ENCODE peak calls at places on chromosomes 4 and X, in six cellular contexts. U, S, H, Y, Z and C are unnamed samples.

GRCh38 chr4:57612279-57612678 is 502.1 kb upstream of the IGFBP7 start:
- DNase-seq in U (no peak), S (no peak), H (no peak), Y (no peak), Z (no peak), C (no peak)

GRCh38 chrX:49089553-49089952 is 9.9 kb upstream of the WDR45 start:
- DNase-seq in U (no peak), S (no peak), H (no peak), Y (no peak), Z (no peak), C (no peak)

GRCh38 chr4:118683513-118683912 is 1.7 kb upstream of the METTL14 start:
- DNase-seq in U (no peak), S (no peak), H (no peak), Y (no peak), Z (no peak), C (no peak)

GRCh38 chr4:96639932-96640331 is 800.0 kb downstream of the PDHA2 start:
- DNase-seq in U (no peak), S (no peak), H (no peak), Y (no peak), Z (no peak), C (no peak)

GRCh38 chrX:153944140-153944799 is at the start of gene RENBP:
- DNase-seq in U (peak), S (no peak), H (no peak), Y (peak), Z (no peak), C (no peak)

GRCh38 chr4:95949136-95949765 is 109.4 kb downstream of the PDHA2 start:
- DNase-seq in U (no peak), S (no peak), H (no peak), Y (no peak), Z (no peak), C (no peak)

GRCh38 chrX:81377329-81377728 is 175.4 kb downstream of the SH3BGRL start:
- DNase-seq in U (no peak), S (no peak), H (no peak), Y (no peak), Z (no peak), C (no peak)

GRCh38 chr4:98604723-98605122 is 53.7 kb downstream of the TSPAN5 start:
- DNase-seq in U (no peak), S (no peak), H (no peak), Y (no peak), Z (no peak), C (no peak)

GRCh38 chr4:148813289-148813688 is 371.1 kb upstream of the NR3C2 start:
- DNase-seq in U (no peak), S (no peak), H (no peak), Y (no peak), Z (no peak), C (no peak)

GRCh38 chr4:2253160-2254084 is 8.5 kb downstream of the MXD4 start:
- DNase-seq in U (peak), S (peak), H (peak), Y (peak), Z (no peak), C (peak)

GRCh38 chrX:77899081-77899828 is at the start of gene COX7B:
- DNase-seq in U (peak), S (peak), H (peak), Y (peak), Z (no peak), C (no peak)

GRCh38 chrX:150522494-150522893 is 45.9 kb upstream of the MTM1 start:
- DNase-seq in U (no peak), S (no peak), H (no peak), Y (no peak), Z (no peak), C (no peak)

GRCh38 chrX:23478056-23478455 is 143.4 kb downstream of the PTCHD1 start:
- DNase-seq in U (no peak), S (no peak), H (no peak), Y (no peak), Z (no peak), C (no peak)

GRCh38 chrX:25650216-25650615 is 487.9 kb upstream of the MAGEB18 start:
- DNase-seq in U (no peak), S (no peak), H (no peak), Y (no peak), Z (no peak), C (no peak)

GRCh38 chr4:146029147-146029546 is 90.5 kb upstream of the ZNF827 start:
- DNase-seq in U (no peak), S (no peak), H (no peak), Y (no peak), Z (no peak), C (no peak)

GRCh38 chr4:76754439-76754838 is 143.5 kb downstream of the SOWAHB start:
- DNase-seq in U (no peak), S (no peak), H (no peak), Y (no peak), Z (no peak), C (no peak)

GRCh38 chrX:53374923-53375322 is 47.5 kb downstream of the SMC1A start:
- DNase-seq in U (no peak), S (no peak), H (no peak), Y (no peak), Z (no peak), C (no peak)

GRCh38 chrX:24023972-24024664 is 2.9 kb downstream of the KLHL15 start:
- DNase-seq in U (no peak), S (no peak), H (no peak), Y (no peak), Z (no peak), C (no peak)

GRCh38 chr4:115424852-115425251 is 311.4 kb upstream of the NDST4 start:
- DNase-seq in U (no peak), S (no peak), H (no peak), Y (no peak), Z (no peak), C (no peak)

GRCh38 chr4:119172223-119172622 is 36.6 kb downstream of the MYOZ2 start:
- DNase-seq in U (no peak), S (no peak), H (no peak), Y (no peak), Z (no peak), C (no peak)

GRCh38 chrX:21408324-21408723 is 34.1 kb downstream of the CNKSR2 start:
- DNase-seq in U (no peak), S (no peak), H (no peak), Y (no peak), Z (no peak), C (no peak)

GRCh38 chr4:186719925-186720694 is 3.5 kb downstream of the FAT1 start:
- DNase-seq in U (no peak), S (no peak), H (no peak), Y (no peak), Z (no peak), C (no peak)
- TF ChIP-seq CTCF in U (no peak), S (no peak), H (no peak), Y (peak), Z (no peak), C (no peak)

DNA sequence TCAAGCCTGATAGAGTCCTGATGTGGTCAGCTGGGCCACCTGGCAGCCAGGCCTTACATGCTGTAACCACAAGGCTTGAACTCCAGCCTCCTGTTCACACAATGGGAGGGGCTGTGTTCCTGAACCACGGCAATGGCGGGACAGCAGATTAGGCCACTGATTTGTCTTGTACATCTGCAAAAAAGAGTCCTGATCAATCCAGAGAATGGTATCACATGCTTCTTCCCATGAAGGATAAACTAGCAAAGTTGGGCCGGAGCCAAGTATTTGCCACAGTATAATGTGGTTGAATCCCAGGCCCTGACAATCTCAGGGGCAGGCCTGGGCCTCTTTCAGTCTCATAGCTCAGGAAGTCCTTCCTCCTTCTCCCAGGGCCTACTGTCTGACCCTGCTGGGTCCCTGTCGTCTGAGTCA is 2182.5 kb upstream of the AGA start:
- DNase-seq in U (no peak), S (peak), H (no peak), Y (no peak), Z (no peak), C (no peak)
- H3K4me3 ChIP-seq in U (no peak), S (no peak), H (no peak), Y (no peak), Z (no peak), C (no peak)

GRCh38 chr4:139560396-139561084 is 4.5 kb upstream of the SETD7 start:
- DNase-seq in U (no peak), S (no peak), H (no peak), Y (peak), Z (no peak), C (no peak)
- H3K27ac ChIP-seq in U (no peak), S (no peak), H (no peak), Y (peak), Z (no peak), C (no peak)

DNA sequence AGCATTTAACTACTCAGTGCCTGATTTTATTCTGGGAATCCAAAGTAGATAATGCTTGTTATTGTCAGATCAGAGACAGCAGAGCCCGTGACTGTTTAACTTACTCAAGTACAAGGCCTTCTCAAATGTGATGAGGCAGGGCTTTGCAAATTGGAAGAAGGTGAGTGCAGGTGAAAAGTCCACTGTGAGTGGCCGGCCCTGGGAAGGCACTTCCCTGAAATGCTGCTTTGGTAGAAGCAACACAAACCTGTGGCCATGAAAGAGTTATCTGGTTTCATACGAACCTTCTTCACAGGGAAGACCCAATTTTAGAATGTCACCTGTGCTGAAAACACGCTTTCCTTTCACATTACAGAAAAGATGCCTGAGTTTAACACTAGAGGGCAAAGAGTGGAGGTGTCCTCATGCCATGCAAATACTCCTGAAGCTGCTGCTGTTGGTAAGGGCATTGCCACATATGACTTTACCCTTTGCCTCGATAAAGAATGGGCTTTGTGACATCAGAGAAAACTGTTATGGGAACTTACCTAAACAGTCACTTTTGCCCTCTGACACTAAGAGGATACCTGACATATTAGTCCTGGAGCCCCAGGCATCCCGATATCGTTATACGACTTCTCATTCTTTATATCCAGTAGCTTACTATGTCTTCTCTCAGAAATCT is 8.0 kb downstream of the PPARGC1A start:
- DNase-seq in U (no peak), S (no peak), H (no peak), Y (no peak), Z (no peak), C (no peak)
- TF ChIP-seq CTCF in U (no peak), S (no peak), H (no peak), Y (peak), Z (no peak), C (no peak)

GRCh38 chrX:7925867-7926472 is 1.2 kb downstream of the PNPLA4 start:
- DNase-seq in U (peak), S (peak), H (peak), Y (peak), Z (peak), C (no peak)
- H3K4me3 ChIP-seq in U (no peak), S (no peak), H (no peak), Y (no peak), Z (no peak), C (no peak)

GRCh38 chr4:112876316-112876715 is 173.1 kb upstream of the ANK2 start:
- DNase-seq in U (no peak), S (no peak), H (no peak), Y (no peak), Z (no peak), C (no peak)

GRCh38 chr4:112881842-112882241 is 167.6 kb upstream of the ANK2 start:
- DNase-seq in U (no peak), S (no peak), H (no peak), Y (no peak), Z (no peak), C (no peak)

GRCh38 chr4:112885897-112886296 is 163.6 kb upstream of the ANK2 start:
- DNase-seq in U (no peak), S (no peak), H (no peak), Y (no peak), Z (no peak), C (no peak)

GRCh38 chr4:112882286-112882685 is 167.2 kb upstream of the ANK2 start:
- DNase-seq in U (no peak), S (no peak), H (no peak), Y (no peak), Z (no peak), C (no peak)
- H3K27ac ChIP-seq in U (no peak), S (no peak), H (peak), Y (no peak), Z (no peak), C (no peak)

GRCh38 chr4:47617607-47618006 is 132.5 kb downstream of the ATP10D start:
- DNase-seq in U (no peak), S (no peak), H (no peak), Y (no peak), Z (no peak), C (no peak)
- TF ChIP-seq CTCF in U (no peak), S (no peak), H (no peak), Y (no peak), Z (no peak), C (no peak)

DNA sequence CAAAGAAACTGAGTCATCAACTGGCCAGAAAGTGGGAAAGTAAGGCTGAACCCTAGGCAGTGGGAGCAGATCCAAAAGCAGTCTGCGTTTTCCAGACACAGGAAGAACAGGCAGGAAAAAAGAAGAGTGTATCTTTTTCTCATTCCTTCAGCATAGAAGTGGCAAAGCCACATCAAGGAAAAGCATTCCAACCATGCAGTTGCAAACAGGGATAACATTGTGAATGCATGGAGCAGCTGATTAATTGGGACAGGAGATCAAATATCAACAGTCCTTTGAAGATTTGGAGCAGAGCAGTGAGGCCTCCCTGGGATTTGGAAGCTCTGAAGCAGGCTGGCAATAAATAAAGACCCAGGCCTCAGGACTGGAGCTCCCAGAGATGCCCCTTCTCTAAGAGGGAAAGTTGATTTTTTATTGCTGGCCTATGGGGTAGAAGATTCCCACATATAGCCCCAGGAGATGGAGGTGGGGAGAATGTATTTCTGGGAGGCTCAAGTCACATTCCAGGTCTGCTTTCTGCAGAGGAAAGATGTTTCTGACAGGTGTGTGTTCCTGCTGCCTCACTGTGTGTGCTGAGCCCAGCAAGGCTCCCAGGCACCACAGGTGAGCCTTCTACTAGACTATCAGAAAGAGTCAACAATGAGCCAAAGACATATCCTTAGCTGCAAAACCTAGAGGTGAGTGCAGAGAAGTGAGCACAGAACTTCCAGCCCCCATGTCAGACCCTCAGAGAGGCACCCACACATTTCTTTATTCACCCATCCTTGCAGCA is 222.5 kb downstream of the RAB28 start:
- DNase-seq in U (no peak), S (no peak), H (no peak), Y (no peak), Z (no peak), C (no peak)
- H3K4me3 ChIP-seq in U (no peak), S (no peak), H (no peak), Y (no peak), Z (no peak), C (no peak)

GRCh38 chrX:10074241-10074941 is 82.4 kb upstream of the CLCN4 start:
- DNase-seq in U (no peak), S (no peak), H (no peak), Y (no peak), Z (no peak), C (no peak)
- H3K27ac ChIP-seq in U (no peak), S (no peak), H (no peak), Y (no peak), Z (no peak), C (no peak)